ENCODE peak calls at places on chromosomes 11 and 22, in four cellular contexts. Y, J, E and C are unnamed samples.

GRCh38 chr11:69203901-69204245 is 48.1 kb downstream of the SMIM38 start:
- DNase-seq in E (no peak), Y (no peak), J (no peak), C (no peak)

GRCh38 chr11:63530021-63530420 is 6.6 kb upstream of the PLAAT4 start:
- DNase-seq in E (no peak), J (no peak), Y (no peak), C (peak; percentile 32)

GRCh38 chr11:70744396-70745185 is 346.3 kb downstream of the CTTN start:
- DNase-seq in J (no peak), E (no peak), Y (no peak), C (no peak)

GRCh38 chr11:10309163-10310093 is 4.6 kb downstream of the ADM start:
- DNase-seq in Y (no peak), E (peak; percentile 81), J (no peak), C (peak; percentile 97)

GRCh38 chr22:39123811-39124668 is 27.0 kb downstream of the APOBEC3H start:
- DNase-seq in E (no peak), J (no peak), Y (no peak), C (peak; percentile 55)

GRCh38 chr11:110249066-110249465 is 47.3 kb downstream of the RDX start:
- DNase-seq in J (no peak), E (no peak), Y (no peak), C (no peak)

GRCh38 chr11:12195773-12196172 is 85.4 kb downstream of the MICAL2 start:
- DNase-seq in Y (no peak), J (no peak), E (no peak), C (peak; percentile 71)

GRCh38 chr11:112884012-112884767 is 77.0 kb upstream of the NCAM1 start:
- DNase-seq in J (no peak), Y (no peak), E (no peak), C (no peak)

GRCh38 chr11:14270690-14271542 is 88.1 kb downstream of the RRAS2 start:
- DNase-seq in J (no peak), E (no peak), Y (no peak), C (no peak)

GRCh38 chr22:43974028-43974545 is 18.8 kb downstream of the SAMM50 start:
- DNase-seq in E (no peak), Y (no peak), J (no peak), C (no peak)

GRCh38 chr11:73334244-73335203 is 26.4 kb downstream of the ARHGEF17 start:
- DNase-seq in J (no peak), Y (no peak), E (peak; percentile 14), C (peak; percentile 65)

GRCh38 chr22:48185071-48185470 is 1422.6 kb downstream of the TBC1D22A start:
- DNase-seq in J (no peak), Y (no peak), E (no peak), C (no peak)

GRCh38 chr11:64318694-64319420 is 936 bp downstream of the PRDX5 start:
- DNase-seq in Y (no peak), E (no peak), J (no peak), C (peak; percentile 87)

GRCh38 chr11:115672999-115673411 is 168.8 kb upstream of the CADM1 start:
- DNase-seq in Y (no peak), E (no peak), J (no peak), C (no peak)

GRCh38 chr11:1656061-1656441 is 26.5 kb downstream of the KRTAP5-5 start:
- DNase-seq in J (no peak), Y (peak; percentile 38), E (no peak), C (no peak)

GRCh38 chr11:15737326-15737725 is 619.0 kb downstream of the SOX6 start:
- DNase-seq in Y (no peak), J (no peak), E (no peak), C (no peak)

GRCh38 chr11:12008790-12009616 is 577 bp upstream of the DKK3 start:
- DNase-seq in Y (peak; percentile 88), J (peak; percentile 63), E (no peak), C (peak; percentile 84)

GRCh38 chr22:22075382-22076163 is 93.0 kb upstream of the TOP3B start:
- DNase-seq in E (peak; percentile 95), Y (no peak), J (no peak), C (no peak)

GRCh38 chr11:76623171-76623883 is 47.2 kb downstream of the LRRC32 start:
- DNase-seq in Y (no peak), J (no peak), E (no peak), C (no peak)

GRCh38 chr22:48346311-48346710 is 1481.4 kb downstream of the BRD1 start:
- DNase-seq in J (no peak), Y (no peak), E (no peak), C (no peak)

GRCh38 chr11:65907878-65908277 is 7.7 kb upstream of the FOSL1 start:
- DNase-seq in Y (no peak), J (no peak), E (no peak), C (no peak)

GRCh38 chr11:8317164-8317563 is 53.5 kb upstream of the LMO1 start:
- DNase-seq in E (no peak), Y (no peak), J (no peak), C (no peak)

GRCh38 chr22:26479043-26479791 is 4.4 kb downstream of the HPS4 start:
- DNase-seq in Y (no peak), J (no peak), E (no peak), C (no peak)

GRCh38 chr22:17941501-17942406 is 82.6 kb downstream of the MICAL3 start:
- DNase-seq in E (peak; percentile 75), Y (no peak), J (no peak), C (no peak)

GRCh38 chr22:26164174-26164573 is 5.1 kb upstream of the SEZ6L start:
- DNase-seq in E (no peak), Y (no peak), J (no peak), C (no peak)

GRCh38 chr22:17102297-17102667 is 17.5 kb downstream of the IL17RA start:
- DNase-seq in Y (no peak), J (no peak), E (no peak), C (no peak)

GRCh38 chr22:44256860-44257560 is 55.7 kb downstream of the SHISAL1 start:
- DNase-seq in E (no peak), J (no peak), Y (peak; percentile 40), C (no peak)

GRCh38 chr11:22807855-22808558 is 21.6 kb downstream of the SVIP start:
- DNase-seq in E (no peak), Y (no peak), J (no peak), C (no peak)

GRCh38 chr11:95165638-95166037 is 65.4 kb downstream of the SESN3 start:
- DNase-seq in Y (no peak), J (no peak), E (no peak), C (no peak)

GRCh38 chr11:2923446-2924375 is 5.5 kb downstream of the PHLDA2 start:
- DNase-seq in Y (no peak), J (no peak), E (peak; percentile 50), C (no peak)

GRCh38 chr11:2844116-2844515 is 41.5 kb downstream of the CDKN1C start:
- DNase-seq in E (no peak), Y (no peak), J (no peak), C (no peak)

GRCh38 chr22:43378011-43378704 is 33.7 kb upstream of the MPPED1 start:
- DNase-seq in Y (no peak), J (no peak), E (no peak), C (peak; percentile 24)

DNA sequence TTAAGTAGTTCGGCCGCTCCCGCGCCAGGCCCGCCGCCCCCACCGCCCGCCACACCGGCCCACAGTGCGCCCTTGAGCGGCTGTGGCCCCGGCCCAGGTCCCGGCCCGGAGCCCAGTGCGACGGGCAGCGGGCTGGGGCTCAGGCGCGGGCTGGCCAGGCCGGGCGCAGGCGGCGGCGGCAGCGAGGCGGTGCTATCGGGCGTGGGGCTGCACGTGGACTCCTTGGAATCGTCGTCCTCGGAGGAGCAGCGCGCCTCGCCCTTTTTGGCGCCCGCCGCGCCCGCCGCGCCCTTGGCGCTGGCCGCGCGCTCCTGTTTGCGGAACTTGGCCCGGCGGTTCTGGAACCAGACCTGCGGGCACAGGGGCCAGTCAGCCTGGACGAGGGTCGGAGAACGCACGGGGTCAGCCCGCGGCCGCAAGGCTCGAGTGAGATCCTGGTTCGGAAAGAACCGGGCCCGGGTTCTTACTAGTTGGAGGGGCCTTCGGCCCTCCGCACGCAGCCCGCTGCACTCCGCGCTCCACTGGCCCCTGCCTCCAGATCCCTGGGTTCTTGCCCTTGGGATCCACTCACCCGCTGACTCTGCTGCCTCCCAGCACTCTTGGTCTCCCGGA is 4.0 kb downstream of the PHOX2A start:
- DNase-seq in J (no peak), Y (peak; percentile 73), E (no peak), C (peak; percentile 18)
- H3K18ac ChIP-seq in J (peak overlapping the region; percentile 96), Y (peak overlapping the region; percentile 19), E (peak overlapping the region; percentile 58), C (peak overlapping the region; percentile 81)

DNA sequence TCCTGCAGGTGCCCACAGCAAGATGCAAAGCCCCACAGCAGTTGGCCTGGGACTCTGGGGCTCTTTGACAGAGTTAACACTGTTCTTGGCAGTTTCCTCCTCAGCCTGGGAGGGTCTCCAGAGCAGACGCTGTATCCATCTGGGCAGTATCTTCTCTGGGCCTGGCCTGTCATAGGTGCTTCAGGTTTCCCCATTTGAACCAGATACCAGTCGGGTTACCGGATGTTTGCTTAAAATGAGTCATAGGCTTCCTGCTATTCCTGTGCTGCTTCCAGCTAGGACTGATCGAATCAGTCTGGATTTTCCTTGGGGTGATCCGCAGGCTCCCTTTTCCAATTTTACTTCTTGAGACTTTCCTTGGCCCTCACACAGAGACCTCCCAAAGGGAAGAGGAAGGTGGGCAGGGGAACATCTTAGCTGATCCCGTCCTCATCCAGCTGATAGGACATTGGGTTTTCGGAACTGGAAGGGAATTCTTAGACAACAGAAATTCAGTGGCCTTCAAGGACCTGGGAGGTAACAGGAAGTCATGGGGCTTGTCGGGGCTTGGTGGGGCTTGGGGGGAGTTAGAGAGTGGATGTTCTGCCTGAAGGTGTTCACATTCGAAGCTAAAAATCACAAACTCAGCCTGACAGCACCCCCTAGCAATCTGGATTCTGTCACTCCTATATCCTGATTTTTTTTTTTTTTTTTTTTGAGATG is 2.4 kb upstream of the RANGAP1 start:
- DNase-seq in Y (no peak), J (no peak), E (no peak), C (peak; percentile 96)
- H3K18ac ChIP-seq in Y (peak overlapping the region; percentile 7), J (no peak overlapping the region), E (peak overlapping the region; percentile 38), C (peak overlapping the region; percentile 36)

GRCh38 chr22:25119609-25120008 is 80.0 kb upstream of the CRYBB3 start:
- DNase-seq in J (no peak), Y (no peak), E (no peak), C (no peak)

GRCh38 chr22:25122136-25122764 is 77.4 kb upstream of the CRYBB3 start:
- DNase-seq in J (no peak), E (no peak), Y (no peak), C (peak; percentile 53)

GRCh38 chr22:25120761-25121212 is 78.9 kb upstream of the CRYBB3 start:
- DNase-seq in Y (no peak), J (no peak), E (no peak), C (no peak)

GRCh38 chr22:25123677-25124076 is 76.0 kb upstream of the CRYBB3 start:
- DNase-seq in J (no peak), Y (no peak), E (no peak), C (no peak)

GRCh38 chr22:25120093-25120561 is 79.5 kb upstream of the CRYBB3 start:
- DNase-seq in Y (no peak), E (no peak), J (peak; percentile 35), C (peak; percentile 76)
- H3K18ac ChIP-seq in Y (peak overlapping the region; percentile 24), E (no peak overlapping the region), J (peak overlapping the region; percentile 89), C (no peak overlapping the region)

GRCh38 chr11:114479331-114479730 is 40.1 kb downstream of the REXO2 start:
- DNase-seq in E (no peak), Y (no peak), J (no peak), C (no peak)
- H3K18ac ChIP-seq in E (no peak overlapping the region), Y (peak overlapping the region; percentile 9), J (no peak overlapping the region), C (no peak overlapping the region)

GRCh38 chr11:6390718-6391547 is 659 bp downstream of the SMPD1 start:
- DNase-seq in E (no peak), Y (no peak), J (no peak), C (no peak)
- H3K18ac ChIP-seq in E (no peak overlapping the region), Y (no peak overlapping the region), J (peak overlapping the region; percentile 73), C (no peak overlapping the region)

GRCh38 chr11:46159694-46160093 is 38.4 kb upstream of the PHF21A start:
- DNase-seq in J (no peak), E (peak; percentile 29), Y (no peak), C (no peak)
- H3K18ac ChIP-seq in J (no peak overlapping the region), E (no peak overlapping the region), Y (no peak overlapping the region), C (no peak overlapping the region)